ENCODE peak calls at places on chromosomes 16 and 17, in ten cellular contexts. L is T-helper 2 cell; S is stimulated activated CD4-positive, alpha-beta T cell treated with anti-CD3 and anti-CD28 coated beads, Interleukin-4, amount 100 ng/mL, for 24 hours; C is C1 segment of cervical spinal cord; Y is progenitor cell of endocrine pancreas; M is NCI-H774; W is cerebellum; T is activated CD4-positive, alpha-beta T cell treated with anti-CD3 and anti-CD28 coated beads for 48 hours; X is GM04503; J is fibroblast of mammary gland. R is an unnamed sample.

GRCh38 chr16:88441460-88441859 is 11.6 kb upstream of the ZFPM1 start:
- DNase-seq in L (no peak), S (no peak), C (no peak), Y (no peak), M (no peak), W (no peak), T (no peak), X (no peak), J (no peak), R (no peak)

GRCh38 chr17:56112086-56112485 is 41.2 kb upstream of the ANKFN1 start:
- DNase-seq in L (no peak), S (no peak), C (no peak), Y (no peak), M (no peak), W (no peak), T (no peak), X (peak), J (peak), R (no peak)

GRCh38 chr16:4798456-4798855 is 3.3 kb downstream of the SMIM22 start:
- DNase-seq in L (no peak), S (no peak), C (no peak), Y (no peak), M (no peak), W (no peak), T (no peak), X (no peak), J (no peak), R (no peak)

GRCh38 chr17:82064433-82065192 is 991 bp downstream of the DUS1L start:
- DNase-seq in L (no peak), S (no peak), C (no peak), Y (no peak), M (peak), W (no peak), T (no peak), X (no peak), J (no peak), R (no peak)

GRCh38 chr16:617855-618254 is 12.9 kb upstream of the WFIKKN1 start:
- DNase-seq in L (no peak), S (no peak), C (no peak), Y (no peak), M (no peak), W (no peak), T (no peak), X (no peak), J (no peak), R (no peak)

GRCh38 chr17:62735027-62735651 is 73.0 kb downstream of the MARCHF10 start:
- DNase-seq in L (no peak), S (no peak), C (no peak), Y (no peak), M (no peak), W (no peak), T (no peak), X (no peak), J (no peak), R (no peak)

GRCh38 chr17:75827291-75828050 is 16.7 kb downstream of the UNC13D start:
- DNase-seq in L (peak), S (peak), C (peak), Y (peak), M (peak), W (peak), T (peak), X (no peak), J (peak), R (peak)

GRCh38 chr16:4924593-4925378 is 12.2 kb downstream of the PPL start:
- DNase-seq in L (no peak), S (no peak), C (no peak), Y (no peak), M (no peak), W (no peak), T (no peak), X (no peak), J (no peak), R (no peak)

GRCh38 chr16:11587643-11588247 is 1.0 kb upstream of the LITAF start:
- DNase-seq in L (no peak), S (no peak), C (no peak), Y (no peak), M (no peak), W (no peak), T (no peak), X (no peak), J (no peak), R (no peak)

GRCh38 chr17:66855204-66855603 is 20.3 kb downstream of the CACNG5 start:
- DNase-seq in L (no peak), S (peak), C (no peak), Y (no peak), M (no peak), W (no peak), T (peak), X (no peak), J (no peak), R (peak)

GRCh38 chr16:23504453-23505179 is 5.7 kb downstream of the GGA2 start:
- DNase-seq in L (no peak), S (peak), C (peak), Y (no peak), M (no peak), W (peak), T (peak), X (peak), J (peak), R (peak)

GRCh38 chr17:48247603-48248002 is 140.0 kb downstream of the SNX11 start:
- DNase-seq in L (no peak), S (no peak), C (no peak), Y (no peak), M (no peak), W (no peak), T (no peak), X (no peak), J (no peak), R (no peak)

GRCh38 chr17:6420173-6420641 is 14.7 kb downstream of the AIPL1 start:
- DNase-seq in L (no peak), S (peak), C (no peak), Y (peak), M (no peak), W (peak), T (peak), X (no peak), J (peak), R (peak)

GRCh38 chr16:1082266-1082951 is 9.9 kb downstream of the SSTR5 start:
- DNase-seq in L (no peak), S (no peak), C (no peak), Y (no peak), M (no peak), W (no peak), T (no peak), X (no peak), J (peak), R (no peak)

GRCh38 chr17:44599298-44600175 is 42.3 kb downstream of the FZD2 start:
- DNase-seq in L (no peak), S (no peak), C (no peak), Y (no peak), M (no peak), W (no peak), T (no peak), X (peak), J (peak), R (no peak)

GRCh38 chr17:373616-374225 is 21.1 kb upstream of the RPH3AL start:
- DNase-seq in L (no peak), S (no peak), C (no peak), Y (no peak), M (no peak), W (no peak), T (no peak), X (no peak), J (no peak), R (no peak)

GRCh38 chr16:86086471-86086870 is 187.5 kb downstream of the IRF8 start:
- DNase-seq in L (no peak), S (no peak), C (no peak), Y (no peak), M (no peak), W (no peak), T (no peak), X (no peak), J (no peak), R (no peak)

GRCh38 chr17:68288804-68289203 is 2.1 kb downstream of the SLC16A6 start:
- DNase-seq in L (no peak), S (no peak), C (no peak), Y (no peak), M (no peak), W (no peak), T (peak), X (no peak), J (no peak), R (peak)

GRCh38 chr17:46977348-46977747 is 1.7 kb downstream of the RPRML start:
- DNase-seq in L (no peak), S (no peak), C (peak), Y (peak), M (no peak), W (peak), T (peak), X (no peak), J (peak), R (peak)

GRCh38 chr17:6753565-6753964 is 2.3 kb upstream of the XAF1 start:
- DNase-seq in L (no peak), S (no peak), C (no peak), Y (no peak), M (no peak), W (no peak), T (peak), X (no peak), J (no peak), R (no peak)

GRCh38 chr17:83099086-83099540 is 19.7 kb downstream of the METRNL start:
- DNase-seq in L (no peak), S (no peak), C (no peak), Y (no peak), M (no peak), W (no peak), T (no peak), X (no peak), J (no peak), R (no peak)

GRCh38 chr16:51175081-51175480 is 24.0 kb upstream of the SALL1 start:
- DNase-seq in L (no peak), S (no peak), C (no peak), Y (no peak), M (no peak), W (no peak), T (no peak), X (no peak), J (peak), R (no peak)

GRCh38 chr16:57667526-57668258 is 414 bp upstream of the ADGRG3 start:
- DNase-seq in L (no peak), S (no peak), C (no peak), Y (no peak), M (no peak), W (no peak), T (no peak), X (no peak), J (peak), R (no peak)

GRCh38 chr16:88880226-88881051 is 14.0 kb upstream of the PABPN1L start:
- DNase-seq in L (no peak), S (no peak), C (no peak), Y (no peak), M (no peak), W (no peak), T (no peak), X (no peak), J (no peak), R (no peak)

GRCh38 chr16:81231014-81231413 is 7.5 kb upstream of the BCO1 start:
- DNase-seq in L (no peak), S (no peak), C (no peak), Y (no peak), M (no peak), W (no peak), T (no peak), X (no peak), J (no peak), R (no peak)

GRCh38 chr16:49658066-49658465 is 197.8 kb downstream of the ZNF423 start:
- DNase-seq in L (no peak), S (no peak), C (no peak), Y (no peak), M (no peak), W (no peak), T (no peak), X (no peak), J (no peak), R (no peak)

GRCh38 chr16:88685156-88686061 is 898 bp downstream of the SNAI3 start:
- DNase-seq in L (peak), S (peak), C (no peak), Y (no peak), M (no peak), W (no peak), T (peak), X (no peak), J (peak), R (peak)

GRCh38 chr16:67672306-67672705 is 5.7 kb downstream of the C16orf86 start:
- DNase-seq in L (no peak), S (no peak), C (peak), Y (no peak), M (no peak), W (peak), T (no peak), X (no peak), J (no peak), R (no peak)

GRCh38 chr16:22360963-22361659 is 13.3 kb downstream of the CDR2 start:
- DNase-seq in L (no peak), S (no peak), C (no peak), Y (no peak), M (no peak), W (no peak), T (no peak), X (no peak), J (no peak), R (peak)